ENCODE peak calls at places on chromosome 22, in six cellular contexts. N is upper lobe of right lung; Q is HFF-Myc; U is T-cell; R is CD4-positive, alpha-beta T cell; V is cerebellar nuclear complex. B is an unnamed sample.

GRCh38 chr22:24706050-24706449 is 68.5 kb downstream of the PIWIL3 start:
- DNase-seq in U (no peak), V (no peak), N (no peak), Q (no peak), R (no peak), B (peak; percentile 26)

GRCh38 chr22:40009953-40010751 is 15.4 kb downstream of the FAM83F start:
- DNase-seq in R (peak; percentile 13), V (no peak), N (no peak), Q (no peak), U (peak; percentile 61), B (no peak)

GRCh38 chr22:39308614-39309363 is 10.6 kb downstream of the RPL3 start:
- DNase-seq in N (no peak), R (no peak), U (no peak), V (no peak), Q (peak; percentile 78), B (no peak)

GRCh38 chr22:50483556-50483955 is 2.2 kb downstream of the ADM2 start:
- DNase-seq in R (no peak), V (no peak), N (peak; percentile 60), Q (no peak), U (no peak), B (no peak)

GRCh38 chr22:42001127-42001526 is 2.5 kb downstream of the WBP2NL start:
- DNase-seq in N (no peak), V (no peak), Q (no peak), R (no peak), U (no peak), B (no peak)

GRCh38 chr22:46104170-46104880 is 46.0 kb upstream of the PPARA start:
- DNase-seq in R (no peak), Q (no peak), V (no peak), U (no peak), N (no peak), B (no peak)

GRCh38 chr22:24190159-24190540 is 8.9 kb downstream of the SUSD2 start:
- DNase-seq in R (no peak), Q (no peak), N (no peak), V (no peak), U (no peak), B (no peak)

GRCh38 chr22:49880281-49880680 is 26.6 kb downstream of the ZBED4 start:
- DNase-seq in Q (no peak), N (peak; percentile 41), R (no peak), V (no peak), U (no peak), B (no peak)

GRCh38 chr22:47748887-47749286 is 986.4 kb downstream of the TBC1D22A start:
- DNase-seq in Q (no peak), N (no peak), U (no peak), V (no peak), R (no peak), B (no peak)

GRCh38 chr22:19873960-19874306 is 19.3 kb upstream of the GNB1L start:
- DNase-seq in V (no peak), R (no peak), Q (no peak), U (no peak), N (no peak), B (no peak)

GRCh38 chr22:35736701-35737100 is 19.0 kb downstream of the APOL5 start:
- DNase-seq in N (no peak), Q (no peak), V (no peak), R (no peak), U (no peak), B (no peak)

GRCh38 chr22:27996529-27996925 is 77.5 kb upstream of the PITPNB start:
- DNase-seq in Q (no peak), U (no peak), V (no peak), N (peak; percentile 35), R (no peak), B (no peak)

GRCh38 chr22:20116376-20116950 is 559 bp downstream of the RANBP1 start:
- DNase-seq in R (no peak), V (no peak), Q (no peak), N (no peak), U (no peak), B (no peak)

GRCh38 chr22:41752011-41752975 is 48.2 kb upstream of the CCDC134 start:
- DNase-seq in R (no peak), U (no peak), V (no peak), N (no peak), Q (no peak), B (no peak)

GRCh38 chr22:49253656-49254055 is 574.0 kb downstream of the BRD1 start:
- DNase-seq in Q (no peak), U (no peak), N (peak; percentile 35), V (no peak), R (no peak), B (no peak)

GRCh38 chr22:47340851-47341436 is 578.5 kb downstream of the TBC1D22A start:
- DNase-seq in N (no peak), Q (no peak), V (no peak), U (no peak), R (no peak), B (no peak)